ENCODE peak calls at places on chromosomes 3 and 15, in four cellular contexts. A, E, X and O are unnamed samples.

GRCh38 chr3:193737191-193737751 is 144.3 kb downstream of the OPA1 start:
- DNase-seq in A (no peak), E (no peak), X (no peak), O (no peak)

GRCh38 chr3:87771338-87772059 is 287.3 kb downstream of the CGGBP1 start:
- DNase-seq in A (no peak), E (peak), X (peak), O (peak)

GRCh38 chr15:51128701-51129100 is 34.0 kb upstream of the TNFAIP8L3 start:
- DNase-seq in A (peak), E (no peak), X (no peak), O (no peak)

GRCh38 chr3:36988336-36988735 is 4.6 kb downstream of the EPM2AIP1 start:
- DNase-seq in A (no peak), E (no peak), X (no peak), O (no peak)

GRCh38 chr3:192187485-192188051 is 539.8 kb downstream of the FGF12 start:
- DNase-seq in A (peak), E (peak), X (no peak), O (no peak)

GRCh38 chr3:54713031-54713430 is 214.8 kb downstream of the LRTM1 start:
- DNase-seq in A (no peak), E (no peak), X (no peak), O (no peak)

GRCh38 chr3:54965746-54966145 is 37.9 kb upstream of the LRTM1 start:
- DNase-seq in A (peak), E (no peak), X (no peak), O (peak)

GRCh38 chr3:134794323-134794722 is 737 bp upstream of the EPHB1 start:
- DNase-seq in A (no peak), E (no peak), X (no peak), O (no peak)

GRCh38 chr15:57334257-57334656 is 42.0 kb upstream of the CGNL1 start:
- DNase-seq in A (peak), E (no peak), X (no peak), O (peak)

GRCh38 chr3:172225215-172225707 is 185.9 kb downstream of the FNDC3B start:
- DNase-seq in A (no peak), E (no peak), X (no peak), O (no peak)

GRCh38 chr3:36763850-36764703 is at the start of gene DCLK3:
- DNase-seq in A (no peak), E (peak), X (peak), O (no peak)

GRCh38 chr3:172904817-172905479 is 154.4 kb downstream of the ECT2 start:
- DNase-seq in A (peak), E (peak), X (no peak), O (no peak)

GRCh38 chr3:73086071-73086494 is 24.6 kb downstream of the EBLN2 start:
- DNase-seq in A (no peak), E (peak), X (peak), O (peak)

GRCh38 chr3:79564192-79564591 is 203.6 kb downstream of the ROBO1 start:
- DNase-seq in A (no peak), E (peak), X (no peak), O (no peak)

GRCh38 chr15:92714071-92714456 is 58.5 kb upstream of the FAM174B start:
- DNase-seq in A (peak), E (peak), X (peak), O (peak)

GRCh38 chr3:134559591-134559990 is 73.7 kb downstream of the CEP63 start:
- DNase-seq in A (no peak), E (no peak), X (no peak), O (no peak)

GRCh38 chr3:196274585-196274984 is 12.9 kb downstream of the PCYT1A start:
- DNase-seq in A (peak), E (no peak), X (no peak), O (peak)

GRCh38 chr15:56943398-56943797 is 25.0 kb downstream of the TCF12 start:
- DNase-seq in A (no peak), E (no peak), X (no peak), O (no peak)

GRCh38 chr3:16724487-16724886 is 119.3 kb upstream of the DAZL start:
- DNase-seq in A (peak), E (no peak), X (no peak), O (peak)

GRCh38 chr15:67241132-67241855 is 13.2 kb downstream of the AAGAB start:
- DNase-seq in A (no peak), E (no peak), X (no peak), O (no peak)

GRCh38 chr15:73624530-73624929 is 8.7 kb downstream of the NPTN start:
- DNase-seq in A (no peak), E (no peak), X (no peak), O (no peak)

GRCh38 chr3:126913524-126913923 is 69.4 kb upstream of the PLXNA1 start:
- DNase-seq in A (no peak), E (no peak), X (no peak), O (no peak)

GRCh38 chr3:136835079-136835816 is 16.3 kb downstream of the SLC35G2 start:
- DNase-seq in A (no peak), E (no peak), X (no peak), O (no peak)

GRCh38 chr15:43189296-43189695 is 4.1 kb downstream of the CCNDBP1 start:
- DNase-seq in A (no peak), E (no peak), X (no peak), O (no peak)

GRCh38 chr3:39414421-39414907 is 7.9 kb downstream of the RPSA start:
- DNase-seq in A (no peak), E (no peak), X (no peak), O (no peak)